ENCODE peak calls at places on chromosome 9, in six cellular contexts. O, C, B, T, M and W are unnamed samples.

GRCh38 chr9:125233678-125234077 is 7.5 kb downstream of the HSPA5 start:
- DNase-seq in O (no peak), C (peak), B (peak), T (no peak), M (no peak), W (peak)

GRCh38 chr9:137027369-137028012 is 546 bp downstream of the ABCA2 start:
- DNase-seq in O (no peak), C (no peak), B (no peak), T (no peak), M (no peak), W (peak)

GRCh38 chr9:8270235-8270634 is 470.7 kb upstream of the DMAC1 start:
- DNase-seq in O (no peak), C (no peak), B (no peak), T (no peak), M (no peak), W (no peak)

GRCh38 chr9:15423328-15423985 is 781 bp downstream of the SNAPC3 start:
- DNase-seq in O (no peak), C (peak), B (no peak), T (no peak), M (no peak), W (no peak)

GRCh38 chr9:113695901-113696300 is 180.2 kb upstream of the ZNF618 start:
- DNase-seq in O (no peak), C (peak), B (no peak), T (no peak), M (no peak), W (no peak)

GRCh38 chr9:18675345-18675744 is 201.4 kb downstream of the ADAMTSL1 start:
- DNase-seq in O (no peak), C (no peak), B (no peak), T (no peak), M (no peak), W (no peak)

GRCh38 chr9:128422783-128423150 is 2.1 kb downstream of the CERCAM start:
- DNase-seq in O (no peak), C (no peak), B (no peak), T (no peak), M (no peak), W (no peak)

GRCh38 chr9:124373386-124373785 is 41.9 kb downstream of the PSMB7 start:
- DNase-seq in O (no peak), C (no peak), B (no peak), T (no peak), M (no peak), W (no peak)

GRCh38 chr9:129570450-129571297 is 50.2 kb downstream of the C9orf50 start:
- DNase-seq in O (no peak), C (peak), B (peak), T (peak), M (peak), W (peak)